ENCODE peak calls at places on chromosomes 4 and X, in six cellular contexts. B is psoas muscle, N is tibial artery, A is uterus, S is mammary epithelial cell, P is tibial nerve. U is an unnamed sample.

GRCh38 chrX:68917799-68918198 is 89.0 kb downstream of the EFNB1 start:
- DNase-seq in B (no peak), N (no peak), A (no peak), S (no peak), P (no peak), U (no peak)

GRCh38 chr4:78650106-78651021 is 98.8 kb downstream of the ANXA3 start:
- DNase-seq in B (no peak), N (no peak), A (no peak), S (peak; percentile 79), P (no peak), U (peak; percentile 93)

GRCh38 chr4:95417531-95417930 is 131.2 kb downstream of the UNC5C start:
- DNase-seq in B (no peak), N (no peak), A (no peak), S (peak; percentile 41), P (no peak), U (no peak)

GRCh38 chrX:30702736-30703135 is 49.5 kb downstream of the GK start:
- DNase-seq in B (no peak), N (no peak), A (no peak), S (no peak), P (no peak), U (peak; percentile 26)

GRCh38 chr4:167964766-167965373 is 127.5 kb upstream of the ANXA10 start:
- DNase-seq in B (no peak), N (no peak), A (no peak), S (peak; percentile 24), P (no peak), U (no peak)

GRCh38 chrX:13669246-13669689 is 16.3 kb downstream of the TCEANC start:
- DNase-seq in B (peak; percentile 19), N (peak; percentile 69), A (peak; percentile 77), S (peak; percentile 99), P (peak; percentile 41), U (peak; percentile 93)

GRCh38 chr4:69078852-69079251 is 17.4 kb upstream of the UGT2B7 start:
- DNase-seq in B (no peak), N (no peak), A (no peak), S (no peak), P (no peak), U (no peak)

GRCh38 chr4:104393649-104394048 is 101.0 kb downstream of the CXXC4 start:
- DNase-seq in B (no peak), N (no peak), A (no peak), S (peak; percentile 13), P (no peak), U (no peak)

GRCh38 chr4:147788791-147789190 is 56.9 kb downstream of the ARHGAP10 start:
- DNase-seq in B (no peak), N (no peak), A (no peak), S (no peak), P (no peak), U (no peak)

GRCh38 chr4:82721819-82722423 is 76.7 kb downstream of the SCD5 start:
- DNase-seq in B (no peak), N (no peak), A (no peak), S (no peak), P (no peak), U (no peak)

DNA sequence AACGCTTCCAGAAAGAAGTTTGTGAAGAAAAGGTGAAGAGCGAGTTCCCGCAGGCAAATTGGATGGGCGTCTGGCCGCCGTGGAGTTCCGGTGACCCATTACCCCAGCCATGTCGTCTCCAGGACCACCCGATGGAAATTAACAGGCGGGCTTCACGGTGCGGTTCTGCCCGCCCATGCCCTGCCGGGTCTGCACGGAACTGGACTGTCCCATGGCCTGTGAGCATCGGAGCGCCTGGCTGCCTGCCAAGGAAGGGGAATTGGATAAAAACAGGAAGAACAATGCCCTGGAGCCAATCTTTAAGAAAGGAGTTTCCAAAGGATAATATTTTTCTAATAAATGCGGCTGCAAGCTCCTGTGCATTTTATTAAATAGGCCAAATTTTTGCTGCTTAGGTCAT is 319.8 kb upstream of the SLC7A11 start:
- DNase-seq in B (peak; percentile 24), N (no peak), A (no peak), S (no peak), P (no peak), U (no peak)
- H3K4me3 ChIP-seq in B (no peak overlapping the region), N (no peak overlapping the region), A (no peak overlapping the region), S (no peak overlapping the region), P (no peak overlapping the region), U (no peak overlapping the region)

GRCh38 chrX:38192007-38192625 is 28.6 kb downstream of the SRPX start:
- DNase-seq in B (no peak), N (no peak), A (no peak), S (no peak), P (no peak), U (no peak)

DNA sequence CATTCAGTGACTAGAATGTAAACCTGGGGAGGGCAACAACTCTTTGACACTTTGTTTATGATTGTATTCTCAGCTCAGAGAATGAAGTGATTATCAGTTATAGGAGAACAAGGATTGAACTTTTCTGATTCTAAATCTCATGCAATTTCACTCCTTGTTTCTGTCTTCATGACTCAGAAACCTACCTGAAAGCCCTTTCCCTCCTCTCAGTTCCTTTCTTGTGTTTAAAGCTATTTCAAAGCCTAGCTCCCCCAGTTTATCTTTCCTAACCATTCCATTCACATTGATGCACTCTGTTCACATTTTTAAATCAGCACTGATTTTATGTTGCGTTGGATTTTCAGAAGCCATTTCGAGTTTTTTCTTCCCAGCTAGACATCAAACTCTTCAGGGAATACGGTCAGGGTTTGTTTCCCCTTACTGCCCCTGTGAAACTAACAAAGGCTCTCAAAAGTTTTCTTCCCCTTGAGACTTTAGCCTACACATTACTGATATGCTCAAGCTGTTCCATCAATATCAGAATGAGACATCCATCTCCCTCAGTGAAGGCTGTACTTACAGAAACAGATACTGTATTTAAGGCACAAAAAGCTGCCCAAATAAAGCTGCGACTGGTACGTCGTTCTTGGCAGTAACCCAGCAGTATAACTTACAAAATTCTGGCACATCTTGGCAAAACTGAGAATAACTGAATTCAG is 31.1 kb downstream of the SRPX start:
- DNase-seq in B (no peak), N (no peak), A (no peak), S (no peak), P (no peak), U (no peak)
- H3K4me3 ChIP-seq in B (no peak overlapping the region), N (no peak overlapping the region), A (no peak overlapping the region), S (no peak overlapping the region), P (no peak overlapping the region), U (no peak overlapping the region)

DNA sequence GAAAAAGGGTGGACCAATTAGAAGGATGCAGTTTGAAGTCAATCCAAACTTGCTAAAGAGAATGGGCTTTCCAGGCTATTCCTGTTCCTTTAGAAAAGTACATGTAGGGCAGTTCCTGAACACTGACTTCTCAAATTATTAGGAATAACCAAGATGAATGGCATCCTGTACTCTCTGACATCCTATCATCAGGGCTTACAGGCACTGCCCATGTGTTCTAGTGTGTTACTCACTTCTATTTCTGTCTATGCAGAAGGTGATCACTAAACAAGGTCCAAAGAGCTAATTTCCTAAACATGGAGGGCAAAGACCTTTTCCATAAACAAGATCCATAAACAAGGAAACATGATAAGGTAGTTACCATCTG is 53.7 kb downstream of the AWAT2 start:
- DNase-seq in B (no peak), N (no peak), A (no peak), S (no peak), P (no peak), U (no peak)
- H3K4me3 ChIP-seq in B (no peak overlapping the region), N (no peak overlapping the region), A (no peak overlapping the region), S (no peak overlapping the region), P (no peak overlapping the region), U (no peak overlapping the region)

DNA sequence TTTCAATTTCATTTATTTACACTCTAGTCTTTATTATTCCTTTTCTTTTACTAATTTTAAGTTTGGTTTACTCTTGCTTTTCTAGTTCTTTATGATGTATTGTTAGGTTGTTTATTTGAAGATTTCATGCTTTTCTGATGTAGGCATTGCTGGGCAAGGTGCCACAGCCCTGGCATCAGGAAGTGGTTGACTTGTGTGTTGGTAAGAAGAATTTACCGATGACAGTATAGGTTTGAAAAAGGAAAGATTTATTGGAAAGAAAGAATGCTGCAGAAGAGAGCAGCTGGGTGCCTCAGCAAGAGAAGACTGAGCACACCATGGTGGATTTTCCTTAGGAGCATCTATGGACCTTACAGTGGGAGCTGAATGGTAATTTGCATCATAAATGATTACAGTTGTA is 153.2 kb downstream of the KLF8 start:
- DNase-seq in B (no peak), N (no peak), A (no peak), S (no peak), P (no peak), U (no peak)
- H3K4me3 ChIP-seq in B (no peak overlapping the region), N (no peak overlapping the region), A (no peak overlapping the region), S (no peak overlapping the region), P (no peak overlapping the region), U (no peak overlapping the region)

GRCh38 chr4:85763207-85763606 is 288.3 kb downstream of the ARHGAP24 start:
- DNase-seq in B (no peak), N (no peak), A (no peak), S (no peak), P (no peak), U (no peak)
- H3K4me3 ChIP-seq in B (no peak overlapping the region), N (no peak overlapping the region), A (no peak overlapping the region), S (no peak overlapping the region), P (no peak overlapping the region), U (no peak overlapping the region)

GRCh38 chr4:8387194-8387593 is 53.3 kb downstream of the ACOX3 start:
- DNase-seq in B (no peak), N (no peak), A (no peak), S (no peak), P (no peak), U (no peak)

GRCh38 chr4:8386731-8387130 is 53.8 kb downstream of the ACOX3 start:
- DNase-seq in B (peak; percentile 10), N (no peak), A (no peak), S (no peak), P (no peak), U (no peak)

GRCh38 chr4:8384397-8385060 is 56.0 kb downstream of the ACOX3 start:
- DNase-seq in B (no peak), N (no peak), A (no peak), S (no peak), P (no peak), U (no peak)

GRCh38 chr4:8385106-8385505 is 55.4 kb downstream of the ACOX3 start:
- DNase-seq in B (no peak), N (no peak), A (no peak), S (no peak), P (no peak), U (no peak)

DNA sequence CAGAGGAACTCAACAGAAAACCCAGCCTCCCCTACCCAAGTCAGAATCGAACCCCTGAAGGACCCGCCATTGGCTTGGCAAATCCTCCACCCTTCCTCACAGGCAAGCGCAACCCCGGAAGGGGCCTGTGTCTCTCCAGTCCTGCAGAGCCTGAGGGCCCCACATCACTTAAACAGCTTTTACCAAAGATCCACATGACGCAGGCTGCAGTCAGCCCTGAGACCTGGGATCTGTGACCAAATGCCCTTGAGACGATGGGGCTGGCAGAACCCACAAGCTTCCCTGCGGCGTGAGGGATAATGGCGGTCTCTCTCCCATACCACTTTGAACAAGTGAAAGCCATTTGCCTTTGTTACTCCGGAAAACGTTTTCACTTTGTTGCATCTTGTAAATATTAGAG is 54.9 kb downstream of the ACOX3 start:
- DNase-seq in B (peak; percentile 3), N (no peak), A (no peak), S (no peak), P (no peak), U (no peak)
- H3K4me3 ChIP-seq in B (no peak overlapping the region), N (no peak overlapping the region), A (no peak overlapping the region), S (no peak overlapping the region), P (no peak overlapping the region), U (no peak overlapping the region)

DNA sequence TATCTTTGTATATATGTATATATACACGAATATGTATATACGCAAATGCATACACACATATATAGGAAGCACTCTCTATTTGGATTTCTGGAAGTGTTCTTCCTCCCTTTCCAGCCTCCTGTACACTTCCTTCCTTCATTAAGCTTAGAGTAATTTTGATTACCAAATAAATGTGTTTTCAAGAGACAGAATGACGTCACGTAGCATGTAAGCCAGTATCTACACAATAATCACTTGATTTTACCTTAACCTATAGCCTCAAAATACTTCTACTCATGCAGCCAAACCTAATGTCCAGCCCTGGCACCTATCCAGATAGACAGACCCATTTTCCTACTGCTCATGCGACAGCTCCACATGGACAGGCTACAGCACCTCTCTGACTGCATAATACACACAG is 29.9 kb downstream of the MAGEA10 start:
- DNase-seq in B (no peak), N (no peak), A (no peak), S (no peak), P (no peak), U (no peak)
- H3K4me3 ChIP-seq in B (no peak overlapping the region), N (no peak overlapping the region), A (no peak overlapping the region), S (no peak overlapping the region), P (no peak overlapping the region), U (no peak overlapping the region)